ENCODE peak calls at places on chromosomes 12 and 14, in five cellular contexts. One of them, this sample, is unnamed.

GRCh38 chr14:20652996-20653975 is 11.8 kb upstream of the OR6S1 start:
- DNase-seq in GM04503: peak
- DNase-seq in Daoy: peak
- DNase-seq in psoas muscle: no peak
- DNase-seq in activated naive CD4-positive, alpha-beta T cell treated with anti-CD3 and anti-CD28 coated beads, Interleukin-2, amount 10 ng/mL, durations not matched to agents 7 days and 5 days: peak
- DNase-seq in this sample: peak

GRCh38 chr12:88578821-88579518 is 1.3 kb downstream of the KITLG start:
- DNase-seq in GM04503: no peak
- DNase-seq in psoas muscle: peak
- DNase-seq in Daoy: peak
- DNase-seq in activated naive CD4-positive, alpha-beta T cell treated with anti-CD3 and anti-CD28 coated beads, Interleukin-2, amount 10 ng/mL, durations not matched to agents 7 days and 5 days: no peak
- DNase-seq in this sample: peak

GRCh38 chr12:53061404-53062010 is 11.6 kb downstream of the TNS2 start:
- DNase-seq in activated naive CD4-positive, alpha-beta T cell treated with anti-CD3 and anti-CD28 coated beads, Interleukin-2, amount 10 ng/mL, durations not matched to agents 7 days and 5 days: no peak
- DNase-seq in Daoy: no peak
- DNase-seq in psoas muscle: peak
- DNase-seq in GM04503: no peak
- DNase-seq in this sample: peak

GRCh38 chr12:89225808-89226368 is 126.4 kb downstream of the DUSP6 start:
- DNase-seq in GM04503: peak
- DNase-seq in Daoy: peak
- DNase-seq in psoas muscle: no peak
- DNase-seq in activated naive CD4-positive, alpha-beta T cell treated with anti-CD3 and anti-CD28 coated beads, Interleukin-2, amount 10 ng/mL, durations not matched to agents 7 days and 5 days: no peak
- DNase-seq in this sample: peak

GRCh38 chr14:56002876-56003625 is 115.2 kb upstream of the PELI2 start:
- DNase-seq in psoas muscle: no peak
- DNase-seq in activated naive CD4-positive, alpha-beta T cell treated with anti-CD3 and anti-CD28 coated beads, Interleukin-2, amount 10 ng/mL, durations not matched to agents 7 days and 5 days: peak
- DNase-seq in Daoy: no peak
- DNase-seq in GM04503: no peak
- DNase-seq in this sample: no peak

GRCh38 chr12:132484891-132485441 is 5.0 kb upstream of the FBRSL1 start:
- DNase-seq in GM04503: no peak
- DNase-seq in activated naive CD4-positive, alpha-beta T cell treated with anti-CD3 and anti-CD28 coated beads, Interleukin-2, amount 10 ng/mL, durations not matched to agents 7 days and 5 days: no peak
- DNase-seq in Daoy: no peak
- DNase-seq in psoas muscle: peak
- DNase-seq in this sample: no peak

GRCh38 chr12:79016181-79016580 is 151.6 kb downstream of the SYT1 start:
- DNase-seq in psoas muscle: no peak
- DNase-seq in activated naive CD4-positive, alpha-beta T cell treated with anti-CD3 and anti-CD28 coated beads, Interleukin-2, amount 10 ng/mL, durations not matched to agents 7 days and 5 days: no peak
- DNase-seq in GM04503: no peak
- DNase-seq in Daoy: no peak
- DNase-seq in this sample: no peak

GRCh38 chr12:81811066-81811777 is 52.1 kb upstream of the PPFIA2 start:
- DNase-seq in activated naive CD4-positive, alpha-beta T cell treated with anti-CD3 and anti-CD28 coated beads, Interleukin-2, amount 10 ng/mL, durations not matched to agents 7 days and 5 days: no peak
- DNase-seq in Daoy: peak
- DNase-seq in psoas muscle: no peak
- DNase-seq in GM04503: no peak
- DNase-seq in this sample: peak

GRCh38 chr12:131442337-131442918 is 268.5 kb upstream of the SFSWAP start:
- DNase-seq in activated naive CD4-positive, alpha-beta T cell treated with anti-CD3 and anti-CD28 coated beads, Interleukin-2, amount 10 ng/mL, durations not matched to agents 7 days and 5 days: no peak
- DNase-seq in GM04503: no peak
- DNase-seq in psoas muscle: no peak
- DNase-seq in Daoy: no peak
- DNase-seq in this sample: no peak

GRCh38 chr14:23052182-23052623 is 5.1 kb downstream of the CDH24 start:
- DNase-seq in activated naive CD4-positive, alpha-beta T cell treated with anti-CD3 and anti-CD28 coated beads, Interleukin-2, amount 10 ng/mL, durations not matched to agents 7 days and 5 days: no peak
- DNase-seq in GM04503: no peak
- DNase-seq in psoas muscle: peak
- DNase-seq in Daoy: peak
- DNase-seq in this sample: no peak

GRCh38 chr12:132327351-132328171 is 1.8 kb downstream of the GALNT9 start:
- DNase-seq in activated naive CD4-positive, alpha-beta T cell treated with anti-CD3 and anti-CD28 coated beads, Interleukin-2, amount 10 ng/mL, durations not matched to agents 7 days and 5 days: peak
- DNase-seq in GM04503: peak
- DNase-seq in Daoy: peak
- DNase-seq in psoas muscle: peak
- DNase-seq in this sample: peak

GRCh38 chr12:5905757-5906156 is 39.3 kb downstream of the ANO2 start:
- DNase-seq in activated naive CD4-positive, alpha-beta T cell treated with anti-CD3 and anti-CD28 coated beads, Interleukin-2, amount 10 ng/mL, durations not matched to agents 7 days and 5 days: no peak
- DNase-seq in psoas muscle: no peak
- DNase-seq in GM04503: no peak
- DNase-seq in Daoy: no peak
- DNase-seq in this sample: no peak

GRCh38 chr12:124411291-124411878 is 116.5 kb downstream of the RFLNA start:
- DNase-seq in activated naive CD4-positive, alpha-beta T cell treated with anti-CD3 and anti-CD28 coated beads, Interleukin-2, amount 10 ng/mL, durations not matched to agents 7 days and 5 days: no peak
- DNase-seq in GM04503: peak
- DNase-seq in Daoy: peak
- DNase-seq in psoas muscle: peak
- DNase-seq in this sample: peak

GRCh38 chr12:28787151-28787550 is 361.9 kb upstream of the FAR2 start:
- DNase-seq in GM04503: no peak
- DNase-seq in activated naive CD4-positive, alpha-beta T cell treated with anti-CD3 and anti-CD28 coated beads, Interleukin-2, amount 10 ng/mL, durations not matched to agents 7 days and 5 days: no peak
- DNase-seq in Daoy: no peak
- DNase-seq in psoas muscle: no peak
- DNase-seq in this sample: no peak

GRCh38 chr12:123092866-123093265 is 58.0 kb downstream of the PITPNM2 start:
- DNase-seq in activated naive CD4-positive, alpha-beta T cell treated with anti-CD3 and anti-CD28 coated beads, Interleukin-2, amount 10 ng/mL, durations not matched to agents 7 days and 5 days: no peak
- DNase-seq in Daoy: no peak
- DNase-seq in GM04503: no peak
- DNase-seq in psoas muscle: no peak
- DNase-seq in this sample: no peak

GRCh38 chr12:116319316-116319715 is 41.8 kb upstream of the MED13L start:
- DNase-seq in Daoy: no peak
- DNase-seq in GM04503: no peak
- DNase-seq in psoas muscle: no peak
- DNase-seq in activated naive CD4-positive, alpha-beta T cell treated with anti-CD3 and anti-CD28 coated beads, Interleukin-2, amount 10 ng/mL, durations not matched to agents 7 days and 5 days: no peak
- DNase-seq in this sample: no peak

GRCh38 chr12:92085040-92085439 is 60.6 kb downstream of the BTG1 start:
- DNase-seq in psoas muscle: no peak
- DNase-seq in GM04503: no peak
- DNase-seq in activated naive CD4-positive, alpha-beta T cell treated with anti-CD3 and anti-CD28 coated beads, Interleukin-2, amount 10 ng/mL, durations not matched to agents 7 days and 5 days: no peak
- DNase-seq in Daoy: no peak
- DNase-seq in this sample: no peak

GRCh38 chr14:75709207-75709812 is 48.3 kb downstream of the TTLL5 start:
- DNase-seq in Daoy: peak
- DNase-seq in psoas muscle: peak
- DNase-seq in GM04503: peak
- DNase-seq in activated naive CD4-positive, alpha-beta T cell treated with anti-CD3 and anti-CD28 coated beads, Interleukin-2, amount 10 ng/mL, durations not matched to agents 7 days and 5 days: peak
- DNase-seq in this sample: peak

GRCh38 chr14:101072531-101072930 is 169.0 kb upstream of the RTL1 start:
- DNase-seq in GM04503: no peak
- DNase-seq in psoas muscle: no peak
- DNase-seq in Daoy: peak
- DNase-seq in activated naive CD4-positive, alpha-beta T cell treated with anti-CD3 and anti-CD28 coated beads, Interleukin-2, amount 10 ng/mL, durations not matched to agents 7 days and 5 days: peak
- DNase-seq in this sample: no peak

GRCh38 chr12:4701863-4702262 is 18.3 kb upstream of the GALNT8 start:
- DNase-seq in GM04503: peak
- DNase-seq in Daoy: no peak
- DNase-seq in activated naive CD4-positive, alpha-beta T cell treated with anti-CD3 and anti-CD28 coated beads, Interleukin-2, amount 10 ng/mL, durations not matched to agents 7 days and 5 days: no peak
- DNase-seq in psoas muscle: no peak
- DNase-seq in this sample: no peak

GRCh38 chr14:91438845-91439244 is 21.2 kb upstream of the CCDC88C start:
- DNase-seq in Daoy: no peak
- DNase-seq in activated naive CD4-positive, alpha-beta T cell treated with anti-CD3 and anti-CD28 coated beads, Interleukin-2, amount 10 ng/mL, durations not matched to agents 7 days and 5 days: no peak
- DNase-seq in GM04503: no peak
- DNase-seq in psoas muscle: no peak
- DNase-seq in this sample: no peak

GRCh38 chr14:81051547-81051946 is 96.1 kb downstream of the TSHR start:
- DNase-seq in activated naive CD4-positive, alpha-beta T cell treated with anti-CD3 and anti-CD28 coated beads, Interleukin-2, amount 10 ng/mL, durations not matched to agents 7 days and 5 days: no peak
- DNase-seq in Daoy: no peak
- DNase-seq in GM04503: no peak
- DNase-seq in psoas muscle: no peak
- DNase-seq in this sample: no peak

GRCh38 chr12:32501835-32502333 is 102.5 kb downstream of the FGD4 start:
- DNase-seq in Daoy: peak
- DNase-seq in psoas muscle: peak
- DNase-seq in GM04503: peak
- DNase-seq in activated naive CD4-positive, alpha-beta T cell treated with anti-CD3 and anti-CD28 coated beads, Interleukin-2, amount 10 ng/mL, durations not matched to agents 7 days and 5 days: no peak
- DNase-seq in this sample: peak